ENCODE peak calls at places on chromosomes 16 and 17, in five cellular contexts. L is skeletal muscle cell, W is stomach, A is NCI-H774, S is ELR. X is an unnamed sample.

GRCh38 chr17:42112552-42113176 is at the start of gene DHX58:
- DNase-seq in L (peak; percentile 56), S (peak; percentile 94), A (peak; percentile 70), W (peak; percentile 81), X (no peak)

GRCh38 chr17:5562661-5563360 is 21.5 kb downstream of the NLRP1 start:
- DNase-seq in A (no peak), W (no peak), S (no peak), L (no peak), X (no peak)

GRCh38 chr16:610513-611381 is 20.0 kb upstream of the WFIKKN1 start:
- DNase-seq in A (no peak), W (peak; percentile 77), S (no peak), L (no peak), X (no peak)

GRCh38 chr16:54651440-54651839 is 279.2 kb upstream of the IRX5 start:
- DNase-seq in A (no peak), S (no peak), W (no peak), L (no peak), X (no peak)

GRCh38 chr17:46770818-46771600 is 47.5 kb downstream of the WNT3 start:
- DNase-seq in S (peak; percentile 75), L (no peak), W (peak; percentile 42), A (peak; percentile 22), X (no peak)

GRCh38 chr17:74457146-74457819 is 9.2 kb upstream of the CD300A start:
- DNase-seq in W (peak; percentile 85), S (peak; percentile 53), A (peak; percentile 69), L (peak; percentile 1), X (peak; percentile 54)

GRCh38 chr16:87303431-87303930 is 13.7 kb downstream of the C16orf95 start:
- DNase-seq in L (no peak), W (no peak), A (no peak), S (peak; percentile 34), X (no peak)

GRCh38 chr16:50550035-50550434 is 1.8 kb downstream of the NKD1 start:
- DNase-seq in S (no peak), W (no peak), A (no peak), L (no peak), X (no peak)

GRCh38 chr16:86737083-86737482 is 158.7 kb downstream of the FOXL1 start:
- DNase-seq in A (no peak), L (no peak), S (no peak), W (no peak), X (no peak)

GRCh38 chr16:81693047-81693446 is 86.0 kb upstream of the PLCG2 start:
- DNase-seq in W (no peak), L (no peak), A (no peak), S (no peak), X (no peak)

GRCh38 chr16:57764341-57765159 is 29.0 kb downstream of the KATNB1 start:
- DNase-seq in L (peak; percentile 55), A (no peak), S (peak; percentile 97), W (no peak), X (no peak)

GRCh38 chr17:15308758-15309157 is 32.6 kb downstream of the TEKT3 start:
- DNase-seq in S (no peak), L (no peak), W (no peak), A (no peak), X (no peak)

GRCh38 chr16:980595-980854 is 1.0 kb upstream of the SOX8 start:
- DNase-seq in S (no peak), L (no peak), W (no peak), A (no peak), X (no peak)

GRCh38 chr16:50121721-50122445 is 31.2 kb upstream of the TENT4B start:
- DNase-seq in L (no peak), S (no peak), W (no peak), A (peak; percentile 32), X (peak; percentile 50)

GRCh38 chr17:5422505-5422904 is 2.5 kb downstream of the RPAIN start:
- DNase-seq in W (no peak), A (no peak), S (peak; percentile 94), L (no peak), X (no peak)

GRCh38 chr17:17713839-17714238 is 32.6 kb downstream of the RAI1 start:
- DNase-seq in A (no peak), L (no peak), S (no peak), W (peak; percentile 69), X (no peak)

GRCh38 chr17:32596666-32597065 is 109.9 kb downstream of the CDK5R1 start:
- DNase-seq in L (no peak), A (peak; percentile 38), S (peak; percentile 55), W (no peak), X (no peak)

GRCh38 chr16:83939266-83939856 is 13.7 kb upstream of the OSGIN1 start:
- DNase-seq in S (no peak), W (no peak), A (no peak), L (no peak), X (no peak)

GRCh38 chr16:53761967-53762726 is 58.2 kb downstream of the FTO start:
- DNase-seq in A (no peak), L (no peak), S (no peak), W (no peak), X (no peak)